ENCODE peak calls at places on chromosomes 5 and 9, in eight cellular contexts. B, W, F, N, O, Z, A and E are unnamed samples. For H3K27me3, the result is how much of the 10 kb centered on the place peaks cover.

GRCh38 chr9:125843646-125844045 is 96.5 kb downstream of the PBX3 start:
- DNase-seq in F (no peak), A (no peak), Z (peak), N (no peak), B (peak), W (no peak), O (peak), E (no peak)

GRCh38 chr9:27505744-27506161 is 18.3 kb upstream of the IFNK start:
- DNase-seq in Z (no peak), F (no peak), B (no peak), W (no peak), O (peak), N (no peak), A (no peak), E (no peak)

GRCh38 chr5:35878079-35878478 is 21.4 kb downstream of the IL7R start:
- DNase-seq in W (no peak), Z (no peak), A (no peak), B (no peak), N (no peak), O (no peak), F (no peak), E (no peak)

GRCh38 chr9:135023389-135023788 is 64.1 kb upstream of the OLFM1 start:
- DNase-seq in O (no peak), N (no peak), B (no peak), W (peak), A (peak), F (no peak), Z (no peak), E (no peak)

GRCh38 chr9:120258096-120258495 is 321.9 kb downstream of the CDK5RAP2 start:
- DNase-seq in B (no peak), N (no peak), Z (no peak), A (no peak), F (no peak), O (no peak), W (no peak), E (no peak)

GRCh38 chr5:103804714-103805113 is 242.1 kb upstream of the NUDT12 start:
- DNase-seq in O (no peak), A (no peak), W (no peak), B (no peak), N (no peak), F (no peak), Z (no peak), E (no peak)

GRCh38 chr9:136400038-136400834 is at the start of gene SNAPC4:
- DNase-seq in O (peak), F (peak), Z (peak), W (no peak), B (peak), A (peak), N (peak), E (peak)

GRCh38 chr9:78213696-78214095 is 22.2 kb upstream of the CEP78 start:
- DNase-seq in O (no peak), W (no peak), A (no peak), Z (no peak), F (no peak), B (peak), N (no peak), E (no peak)

GRCh38 chr5:17157294-17157693 is 60.1 kb upstream of the BASP1 start:
- DNase-seq in O (no peak), W (no peak), F (no peak), A (no peak), Z (no peak), B (no peak), N (no peak), E (no peak)

GRCh38 chr5:74275204-74275992 is 365.1 kb downstream of the ENC1 start:
- DNase-seq in N (no peak), B (no peak), A (no peak), O (no peak), Z (no peak), F (no peak), W (no peak), E (no peak)

GRCh38 chr9:136554870-136555269 is 9.0 kb upstream of the NOTCH1 start:
- DNase-seq in W (no peak), F (no peak), Z (no peak), A (no peak), O (no peak), B (no peak), N (no peak), E (no peak)

GRCh38 chr5:67404261-67405100 is 207.9 kb upstream of the CD180 start:
- DNase-seq in A (no peak), F (no peak), W (no peak), N (no peak), B (no peak), O (no peak), Z (no peak), E (no peak)

GRCh38 chr9:81072758-81073157 is 616.6 kb downstream of the TLE1 start:
- DNase-seq in W (no peak), Z (no peak), B (no peak), F (no peak), A (no peak), O (no peak), N (no peak), E (no peak)

GRCh38 chr9:136616948-136617695 is 45.6 kb upstream of the EGFL7 start:
- DNase-seq in B (no peak), W (no peak), N (no peak), F (peak), Z (no peak), O (no peak), A (no peak), E (no peak)

GRCh38 chr9:105693435-105694275 is 686 bp upstream of the TMEM38B start:
- DNase-seq in F (no peak), W (no peak), N (no peak), Z (no peak), B (peak), A (no peak), O (no peak), E (no peak)

GRCh38 chr9:118438805-118439204 is 734.6 kb downstream of the TLR4 start:
- DNase-seq in F (no peak), O (no peak), B (no peak), N (no peak), A (no peak), W (no peak), Z (no peak), E (no peak)

GRCh38 chr5:78896128-78896527 is 89.0 kb downstream of the ARSB start:
- DNase-seq in N (no peak), O (no peak), Z (no peak), B (no peak), F (no peak), A (no peak), W (no peak), E (no peak)

GRCh38 chr9:114957558-114957957 is 27.2 kb upstream of the TNFSF8 start:
- DNase-seq in Z (no peak), O (no peak), B (no peak), A (no peak), N (no peak), W (no peak), F (no peak), E (no peak)

GRCh38 chr5:155711882-155712281 is 615.1 kb upstream of the SGCD start:
- DNase-seq in F (no peak), W (no peak), O (no peak), Z (no peak), A (no peak), N (no peak), B (no peak), E (no peak)

GRCh38 chr5:14685757-14686156 is 21.2 kb downstream of the OTULIN start:
- DNase-seq in W (no peak), O (peak), Z (no peak), A (no peak), N (peak), B (peak), F (no peak), E (no peak)

GRCh38 chr5:136295914-136296313 is 69.4 kb downstream of the TRPC7 start:
- DNase-seq in B (no peak), O (no peak), N (no peak), A (no peak), Z (no peak), W (no peak), F (no peak), E (no peak)

DNA sequence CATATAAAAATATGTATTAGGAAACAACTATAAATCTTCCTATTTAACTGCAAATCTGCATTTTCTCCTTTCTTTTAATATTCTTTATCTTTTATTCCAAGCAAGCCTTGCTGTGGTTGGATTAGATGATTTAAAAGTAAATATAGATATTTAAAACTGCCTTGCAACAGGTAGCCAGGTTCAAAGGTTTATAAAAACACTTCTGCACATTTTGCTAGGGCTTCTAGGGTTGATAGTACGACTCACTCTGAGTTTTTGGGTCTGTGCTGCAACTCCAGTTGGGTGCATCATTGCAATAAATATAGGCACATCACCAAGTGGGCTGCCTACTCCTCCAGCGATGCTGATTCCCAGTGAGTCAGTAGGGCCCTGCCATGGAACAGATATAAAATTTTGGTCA is 167.7 kb downstream of the MPDZ start:
- DNase-seq in F (no peak), B (no peak), Z (no peak), O (no peak), A (no peak), N (no peak), W (no peak), E (no peak)
- H3K27me3 ChIP-seq in F (under half), B (under half), Z (under half), O (under half), A (under half), N (under half), W (under half), E (under half)

DNA sequence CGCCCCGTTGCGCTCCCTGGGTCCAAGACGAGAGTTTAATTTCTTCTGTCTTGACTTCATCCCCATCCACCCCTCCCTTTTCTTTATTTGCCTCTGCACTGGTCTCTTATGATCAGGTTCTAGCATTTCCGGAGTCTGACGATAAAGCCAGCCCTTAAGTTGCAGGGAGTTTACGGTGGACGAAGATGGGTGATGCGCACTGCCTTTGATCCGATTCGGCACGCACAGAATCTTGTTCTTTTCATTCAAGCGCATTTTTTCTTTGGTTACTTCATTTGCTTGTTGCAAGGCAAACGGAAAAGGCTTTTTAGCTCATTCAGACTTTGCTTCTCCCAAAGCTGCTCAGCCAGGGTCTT is 490 bp upstream of the MCTP1 start:
- DNase-seq in F (no peak), W (no peak), O (no peak), N (no peak), Z (no peak), B (peak), A (no peak), E (no peak)
- H3K27me3 ChIP-seq in F (half or more), W (half or more), O (under half), N (half or more), Z (half or more), B (half or more), A (under half), E (half or more)

DNA sequence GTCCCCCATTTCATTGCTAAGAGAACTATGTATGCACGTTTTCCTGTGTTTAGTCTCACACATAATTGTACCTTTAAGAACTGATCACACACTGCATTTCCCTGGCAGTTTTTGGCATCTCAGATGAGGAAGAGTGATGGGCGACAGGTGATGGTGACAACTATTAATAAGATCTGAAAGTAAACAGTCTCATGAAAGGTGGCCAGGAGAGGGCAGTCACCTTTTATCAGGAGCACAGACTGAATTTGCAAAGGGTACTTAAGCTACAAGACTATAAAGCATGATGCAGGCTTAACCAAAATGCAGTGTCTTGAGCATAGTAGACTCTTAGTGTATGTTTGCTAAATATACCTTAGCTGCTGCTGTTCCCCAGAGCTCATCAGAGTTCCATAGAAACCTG is 91.5 kb downstream of the GHR start:
- DNase-seq in Z (no peak), N (no peak), W (no peak), A (no peak), O (no peak), B (peak), F (no peak), E (peak)
- H3K27me3 ChIP-seq in Z (under half), N (under half), W (under half), A (under half), O (under half), B (under half), F (under half), E (under half)

DNA sequence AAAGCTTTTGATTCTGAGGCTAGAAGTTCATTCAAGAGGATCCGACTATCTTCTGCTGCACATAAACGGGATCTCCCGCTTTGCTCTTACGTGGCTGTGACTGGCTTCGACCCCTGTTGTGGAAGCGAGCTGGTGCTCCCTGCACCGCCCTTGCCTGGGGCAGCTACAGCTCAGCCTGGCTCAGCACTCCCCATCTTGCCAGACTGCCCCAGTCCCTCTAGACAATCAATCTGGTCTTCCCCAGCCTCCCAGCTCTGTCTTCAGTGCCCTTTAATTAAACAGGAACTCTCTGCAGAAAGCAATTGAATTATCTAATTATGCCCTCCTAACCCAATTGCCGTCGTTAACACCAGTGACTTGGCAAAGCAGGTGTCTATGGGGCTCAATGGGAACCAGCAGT is 19.0 kb upstream of the NTNG2 start:
- DNase-seq in N (no peak), W (no peak), F (no peak), O (no peak), A (no peak), B (no peak), Z (no peak), E (no peak)
- H3K27me3 ChIP-seq in N (under half), W (under half), F (under half), O (under half), A (under half), B (under half), Z (half or more), E (under half)

GRCh38 chr5:172423379-172424110 is 30.8 kb downstream of the SH3PXD2B start:
- DNase-seq in W (no peak), F (peak), Z (no peak), B (no peak), N (no peak), O (no peak), A (no peak), E (no peak)
- H3K27me3 ChIP-seq in W (under half), F (under half), Z (under half), B (under half), N (under half), O (under half), A (under half), E (under half)